ENCODE peak calls at places on chromosome 7, in five cellular contexts. I, C, M, G and T are unnamed samples.

GRCh38 chr7:14717711-14718304 is 184.7 kb downstream of the DGKB start:
- DNase-seq in M (no peak), C (no peak), G (no peak), I (peak), T (peak)

GRCh38 chr7:100483728-100484635 is at the start of gene NYAP1:
- DNase-seq in C (peak), G (peak), M (no peak), I (peak), T (peak)

GRCh38 chr7:101957733-101958525 is 140.5 kb downstream of the CUX1 start:
- DNase-seq in G (no peak), I (no peak), M (no peak), C (no peak), T (no peak)

GRCh38 chr7:132202541-132202940 is 373.7 kb downstream of the PLXNA4 start:
- DNase-seq in G (no peak), I (no peak), M (no peak), C (no peak), T (no peak)

GRCh38 chr7:137325927-137326326 is 17.6 kb downstream of the PTN start:
- DNase-seq in M (no peak), C (no peak), I (no peak), G (no peak), T (no peak)

GRCh38 chr7:48638041-48638440 is 286.3 kb upstream of the CDC14C start:
- DNase-seq in C (no peak), I (no peak), M (no peak), G (no peak), T (no peak)

GRCh38 chr7:7180725-7181428 is 1.5 kb upstream of the C1GALT1 start:
- DNase-seq in G (no peak), M (no peak), C (no peak), I (no peak), T (no peak)

GRCh38 chr7:27112960-27113949 is 10.8 kb upstream of the HOXA2 start:
- DNase-seq in C (no peak), I (no peak), M (peak), G (no peak), T (peak)

GRCh38 chr7:69049341-69049740 is 548.9 kb upstream of the AUTS2 start:
- DNase-seq in G (no peak), I (no peak), C (no peak), M (no peak), T (no peak)

GRCh38 chr7:71157757-71158156 is 25.8 kb downstream of the GALNT17 start:
- DNase-seq in C (no peak), I (no peak), G (no peak), M (no peak), T (no peak)

GRCh38 chr7:28065308-28065707 is 115.3 kb downstream of the JAZF1 start:
- DNase-seq in G (no peak), C (no peak), I (peak), M (no peak), T (peak)

GRCh38 chr7:2863461-2864066 is 19.5 kb upstream of the GNA12 start:
- DNase-seq in G (peak), C (no peak), M (peak), I (peak), T (peak)

GRCh38 chr7:74405191-74405898 is 48.4 kb upstream of the GTF2IRD1 start:
- DNase-seq in C (no peak), G (no peak), M (no peak), I (no peak), T (no peak)

GRCh38 chr7:94654764-94655561 is 970 bp downstream of the SGCE start:
- DNase-seq in G (peak), M (no peak), C (peak), I (peak), T (peak)

GRCh38 chr7:151018421-151019129 is 5.7 kb downstream of the ATG9B start:
- DNase-seq in M (no peak), I (peak), G (no peak), C (peak), T (no peak)

GRCh38 chr7:18467011-18467410 is 28.5 kb upstream of the HDAC9 start:
- DNase-seq in G (no peak), C (no peak), I (no peak), M (no peak), T (no peak)
- H3K4me3 ChIP-seq in G (no peak), C (no peak), I (no peak), M (no peak), T (no peak)

DNA sequence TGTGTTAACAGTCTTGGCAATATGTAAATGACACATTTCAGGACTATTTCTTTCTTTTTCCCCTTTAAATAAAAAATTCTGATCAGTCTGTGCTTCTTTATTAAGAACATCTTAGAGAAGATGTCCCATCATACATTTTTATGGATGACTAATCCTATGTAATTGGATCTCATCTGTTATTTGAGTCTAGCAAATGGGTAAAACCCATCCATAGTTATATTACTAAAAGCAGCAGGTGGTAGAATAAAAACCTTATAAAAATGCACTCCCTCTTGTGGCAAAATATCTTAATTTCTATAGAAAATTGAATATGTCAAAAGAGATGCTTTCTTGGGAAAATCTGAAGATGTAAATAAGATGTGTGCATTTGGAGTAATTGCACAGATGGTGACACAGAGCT is 35.3 kb downstream of the TRRAP start:
- DNase-seq in G (no peak), I (peak), M (no peak), C (no peak), T (no peak)
- TF ChIP-seq CTCF in G (no peak), I (peak), M (peak), C (no peak), T (no peak)

GRCh38 chr7:50336909-50337703 is 32.6 kb downstream of the IKZF1 start:
- DNase-seq in M (no peak), G (no peak), I (no peak), C (no peak), T (no peak)
- H3K4me3 ChIP-seq in M (no peak), G (no peak), I (no peak), C (no peak), T (no peak)

GRCh38 chr7:9900339-9900738 is 1073.3 kb upstream of the PHF14 start:
- DNase-seq in C (no peak), I (no peak), G (no peak), M (no peak), T (no peak)
- TF ChIP-seq CTCF in C (no peak), I (no peak), G (no peak), M (no peak), T (no peak)

DNA sequence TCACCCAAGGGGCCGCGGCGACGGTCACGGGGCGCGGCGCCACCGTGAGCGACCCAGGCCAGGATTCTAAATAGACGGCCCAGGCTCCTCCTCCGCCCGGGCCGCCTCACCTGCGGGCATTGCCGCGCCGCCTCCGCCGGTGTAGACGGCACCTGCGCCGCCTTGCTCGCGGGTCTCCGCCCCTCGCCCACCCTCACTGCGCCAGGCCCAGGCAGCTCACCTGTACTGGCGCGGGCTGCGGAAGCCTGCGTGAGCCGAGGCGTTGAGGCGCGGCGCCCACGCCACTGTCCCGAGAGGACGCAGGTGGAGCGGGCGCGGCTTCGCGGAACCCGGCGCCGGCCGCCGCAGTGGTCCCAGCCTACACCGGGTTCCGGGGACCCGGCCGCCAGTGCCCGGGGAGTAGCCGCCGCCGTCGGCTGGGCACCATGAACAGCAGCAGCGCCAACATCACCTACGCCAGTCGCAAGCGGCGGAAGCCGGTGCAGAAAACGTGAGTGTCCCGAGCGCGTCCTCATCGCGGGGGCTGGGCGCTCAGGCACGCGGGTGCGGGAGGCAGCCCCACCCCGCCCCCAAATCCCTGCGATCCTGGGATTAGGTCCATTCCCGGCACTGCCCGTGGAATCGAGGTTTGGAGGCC is 506 bp downstream of the AHR start:
- DNase-seq in I (no peak), C (peak), M (no peak), G (peak), T (no peak)
- H3K4me3 ChIP-seq in I (peak), C (peak), M (peak), G (peak), T (peak)

GRCh38 chr7:106367018-106367420 is 82.2 kb upstream of the NAMPT start:
- DNase-seq in I (peak), G (no peak), M (no peak), C (no peak), T (peak)
- TF ChIP-seq CTCF in I (peak), G (no peak), M (peak), C (no peak), T (peak)